ENCODE peak calls at places on chromosomes 12 and 14, in eight cellular contexts. One of them, this sample, is unnamed.

GRCh38 chr14:95142208-95142607 is 15.1 kb downstream of the DICER1 start:
- DNase-seq in AG08396: no peak
- DNase-seq in HS-5: no peak
- DNase-seq in T-helper 2 cell: no peak
- DNase-seq in COLO829: no peak
- DNase-seq in left ventricle myocardium inferior: no peak
- DNase-seq in hepatocyte: no peak
- DNase-seq in iPS DF 6.9: no peak
- DNase-seq in this sample: no peak

GRCh38 chr12:25497021-25497420 is 56.1 kb downstream of the LMNTD1 start:
- DNase-seq in iPS DF 6.9: no peak
- DNase-seq in AG08396: no peak
- DNase-seq in hepatocyte: no peak
- DNase-seq in T-helper 2 cell: no peak
- DNase-seq in COLO829: no peak
- DNase-seq in HS-5: no peak
- DNase-seq in left ventricle myocardium inferior: no peak
- DNase-seq in this sample: peak

GRCh38 chr12:2294651-2295475 is 242.1 kb downstream of the CACNA1C start:
- DNase-seq in left ventricle myocardium inferior: no peak
- DNase-seq in COLO829: no peak
- DNase-seq in T-helper 2 cell: no peak
- DNase-seq in hepatocyte: peak
- DNase-seq in HS-5: no peak
- DNase-seq in iPS DF 6.9: no peak
- DNase-seq in AG08396: no peak
- DNase-seq in this sample: no peak

GRCh38 chr14:104249706-104250105 is 111.3 kb downstream of the KIF26A start:
- DNase-seq in iPS DF 6.9: no peak
- DNase-seq in HS-5: no peak
- DNase-seq in COLO829: no peak
- DNase-seq in hepatocyte: no peak
- DNase-seq in AG08396: no peak
- DNase-seq in left ventricle myocardium inferior: no peak
- DNase-seq in T-helper 2 cell: no peak
- DNase-seq in this sample: no peak

GRCh38 chr12:44389038-44389437 is 487.1 kb downstream of the NELL2 start:
- DNase-seq in iPS DF 6.9: no peak
- DNase-seq in T-helper 2 cell: no peak
- DNase-seq in COLO829: no peak
- DNase-seq in HS-5: no peak
- DNase-seq in left ventricle myocardium inferior: no peak
- DNase-seq in AG08396: no peak
- DNase-seq in hepatocyte: no peak
- DNase-seq in this sample: no peak

GRCh38 chr12:47870175-47870781 is 34.5 kb downstream of the VDR start:
- DNase-seq in T-helper 2 cell: no peak
- DNase-seq in AG08396: peak
- DNase-seq in iPS DF 6.9: peak
- DNase-seq in left ventricle myocardium inferior: peak
- DNase-seq in HS-5: no peak
- DNase-seq in COLO829: peak
- DNase-seq in hepatocyte: peak
- DNase-seq in this sample: no peak

GRCh38 chr12:21766403-21766802 is 8.1 kb downstream of the KCNJ8 start:
- DNase-seq in left ventricle myocardium inferior: no peak
- DNase-seq in iPS DF 6.9: no peak
- DNase-seq in T-helper 2 cell: no peak
- DNase-seq in COLO829: no peak
- DNase-seq in AG08396: no peak
- DNase-seq in HS-5: no peak
- DNase-seq in hepatocyte: no peak
- DNase-seq in this sample: no peak

GRCh38 chr14:65286443-65286842 is 126.1 kb upstream of the FUT8 start:
- DNase-seq in T-helper 2 cell: no peak
- DNase-seq in iPS DF 6.9: no peak
- DNase-seq in hepatocyte: no peak
- DNase-seq in left ventricle myocardium inferior: no peak
- DNase-seq in COLO829: no peak
- DNase-seq in AG08396: no peak
- DNase-seq in HS-5: no peak
- DNase-seq in this sample: no peak

GRCh38 chr12:2691340-2692111 is 103.2 kb upstream of the FKBP4 start:
- DNase-seq in left ventricle myocardium inferior: no peak
- DNase-seq in hepatocyte: peak
- DNase-seq in iPS DF 6.9: no peak
- DNase-seq in HS-5: no peak
- DNase-seq in AG08396: no peak
- DNase-seq in T-helper 2 cell: no peak
- DNase-seq in COLO829: no peak
- DNase-seq in this sample: no peak

GRCh38 chr14:22112004-22112403 is 438.4 kb upstream of the OR4E1 start:
- DNase-seq in HS-5: no peak
- DNase-seq in T-helper 2 cell: peak
- DNase-seq in AG08396: peak
- DNase-seq in left ventricle myocardium inferior: no peak
- DNase-seq in COLO829: peak
- DNase-seq in iPS DF 6.9: no peak
- DNase-seq in hepatocyte: peak
- DNase-seq in this sample: no peak